ENCODE peak calls at places on chromosomes 4 and X, in ten cellular contexts. One of them, this sample, is unnamed.

GRCh38 chr4:25223770-25224375 is 10.0 kb upstream of the PI4K2B start:
- DNase-seq in cardiac fibroblast: peak; percentile 50
- DNase-seq in Caco-2: peak; percentile 70
- DNase-seq in K562: no peak
- DNase-seq in endothelial cell of umbilical vein: peak; percentile 21
- DNase-seq in upper lobe of right lung: no peak
- DNase-seq in AG04450: no peak
- DNase-seq in small intestine: no peak
- DNase-seq in A673: peak; percentile 18
- DNase-seq in cardiac muscle cell: peak; percentile 53
- DNase-seq in this sample: no peak

GRCh38 chr4:65046496-65047101 is 623.7 kb downstream of the EPHA5 start:
- DNase-seq in cardiac fibroblast: peak; percentile 14
- DNase-seq in Caco-2: no peak
- DNase-seq in K562: no peak
- DNase-seq in endothelial cell of umbilical vein: no peak
- DNase-seq in upper lobe of right lung: no peak
- DNase-seq in AG04450: no peak
- DNase-seq in small intestine: no peak
- DNase-seq in A673: peak; percentile 15
- DNase-seq in cardiac muscle cell: no peak
- DNase-seq in this sample: no peak

GRCh38 chr4:74548561-74548960 is 103.6 kb downstream of the AREG start:
- DNase-seq in cardiac fibroblast: peak; percentile 37
- DNase-seq in Caco-2: no peak
- DNase-seq in K562: no peak
- DNase-seq in endothelial cell of umbilical vein: peak; percentile 54
- DNase-seq in upper lobe of right lung: no peak
- DNase-seq in AG04450: no peak
- DNase-seq in small intestine: no peak
- DNase-seq in A673: no peak
- DNase-seq in cardiac muscle cell: no peak
- DNase-seq in this sample: no peak

GRCh38 chrX:18733273-18733672 is 25.8 kb downstream of the PPEF1 start:
- DNase-seq in cardiac fibroblast: no peak
- DNase-seq in Caco-2: no peak
- DNase-seq in K562: no peak
- DNase-seq in endothelial cell of umbilical vein: no peak
- DNase-seq in upper lobe of right lung: no peak
- DNase-seq in AG04450: no peak
- DNase-seq in small intestine: no peak
- DNase-seq in A673: no peak
- DNase-seq in cardiac muscle cell: no peak
- DNase-seq in this sample: no peak

GRCh38 chr4:116512552-116512951 is 572.8 kb downstream of the TRAM1L1 start:
- DNase-seq in cardiac fibroblast: no peak
- DNase-seq in Caco-2: no peak
- DNase-seq in K562: no peak
- DNase-seq in endothelial cell of umbilical vein: no peak
- DNase-seq in upper lobe of right lung: no peak
- DNase-seq in AG04450: no peak
- DNase-seq in small intestine: no peak
- DNase-seq in A673: no peak
- DNase-seq in cardiac muscle cell: no peak
- DNase-seq in this sample: no peak

GRCh38 chrX:12997898-12998687 is 23.2 kb downstream of the TMSB4X start:
- DNase-seq in cardiac fibroblast: no peak
- DNase-seq in Caco-2: no peak
- DNase-seq in K562: no peak
- DNase-seq in endothelial cell of umbilical vein: peak; percentile 32
- DNase-seq in upper lobe of right lung: no peak
- DNase-seq in AG04450: no peak
- DNase-seq in small intestine: peak; percentile 53
- DNase-seq in A673: no peak
- DNase-seq in cardiac muscle cell: no peak
- DNase-seq in this sample: no peak

GRCh38 chrX:107723501-107723900 is 52.1 kb downstream of the TSC22D3 start:
- DNase-seq in cardiac fibroblast: no peak
- DNase-seq in Caco-2: no peak
- DNase-seq in K562: no peak
- DNase-seq in endothelial cell of umbilical vein: no peak
- DNase-seq in upper lobe of right lung: no peak
- DNase-seq in AG04450: no peak
- DNase-seq in small intestine: no peak
- DNase-seq in A673: no peak
- DNase-seq in cardiac muscle cell: no peak
- DNase-seq in this sample: peak; percentile 37

GRCh38 chr4:84719115-84719514 is 136.2 kb downstream of the CDS1 start:
- DNase-seq in cardiac fibroblast: peak; percentile 71
- DNase-seq in Caco-2: no peak
- DNase-seq in K562: no peak
- DNase-seq in endothelial cell of umbilical vein: no peak
- DNase-seq in upper lobe of right lung: no peak
- DNase-seq in AG04450: no peak
- DNase-seq in small intestine: no peak
- DNase-seq in A673: no peak
- DNase-seq in cardiac muscle cell: peak; percentile 64
- DNase-seq in this sample: no peak

GRCh38 chr4:104901438-104901837 is 245.2 kb upstream of the TET2 start:
- DNase-seq in cardiac fibroblast: no peak
- DNase-seq in Caco-2: no peak
- DNase-seq in K562: no peak
- DNase-seq in endothelial cell of umbilical vein: no peak
- DNase-seq in upper lobe of right lung: no peak
- DNase-seq in AG04450: no peak
- DNase-seq in small intestine: no peak
- DNase-seq in A673: no peak
- DNase-seq in cardiac muscle cell: peak; percentile 32
- DNase-seq in this sample: no peak

GRCh38 chrX:34559325-34559724 is 97.8 kb downstream of the TMEM47 start:
- DNase-seq in cardiac fibroblast: peak; percentile 43
- DNase-seq in Caco-2: no peak
- DNase-seq in K562: no peak
- DNase-seq in endothelial cell of umbilical vein: peak; percentile 40
- DNase-seq in upper lobe of right lung: no peak
- DNase-seq in AG04450: no peak
- DNase-seq in small intestine: no peak
- DNase-seq in A673: peak; percentile 60
- DNase-seq in cardiac muscle cell: peak; percentile 4
- DNase-seq in this sample: no peak

GRCh38 chr4:72418458-72418857 is 150.6 kb downstream of the ADAMTS3 start:
- DNase-seq in cardiac fibroblast: peak; percentile 65
- DNase-seq in Caco-2: no peak
- DNase-seq in K562: no peak
- DNase-seq in endothelial cell of umbilical vein: peak; percentile 89
- DNase-seq in upper lobe of right lung: no peak
- DNase-seq in AG04450: peak; percentile 7
- DNase-seq in small intestine: no peak
- DNase-seq in A673: peak; percentile 86
- DNase-seq in cardiac muscle cell: peak; percentile 86
- DNase-seq in this sample: no peak

GRCh38 chr4:65668201-65669007 is 1.9 kb downstream of the EPHA5 start:
- DNase-seq in cardiac fibroblast: peak; percentile 32
- DNase-seq in Caco-2: no peak
- DNase-seq in K562: no peak
- DNase-seq in endothelial cell of umbilical vein: no peak
- DNase-seq in upper lobe of right lung: peak; percentile 50
- DNase-seq in AG04450: no peak
- DNase-seq in small intestine: no peak
- DNase-seq in A673: peak; percentile 44
- DNase-seq in cardiac muscle cell: no peak
- DNase-seq in this sample: peak; percentile 62

GRCh38 chr4:44493924-44494323 is 45.3 kb upstream of the KCTD8 start:
- DNase-seq in cardiac fibroblast: peak; percentile 50
- DNase-seq in Caco-2: peak; percentile 22
- DNase-seq in K562: peak; percentile 13
- DNase-seq in endothelial cell of umbilical vein: peak; percentile 9
- DNase-seq in upper lobe of right lung: no peak
- DNase-seq in AG04450: no peak
- DNase-seq in small intestine: no peak
- DNase-seq in A673: peak; percentile 19
- DNase-seq in cardiac muscle cell: peak; percentile 6
- DNase-seq in this sample: no peak

DNA sequence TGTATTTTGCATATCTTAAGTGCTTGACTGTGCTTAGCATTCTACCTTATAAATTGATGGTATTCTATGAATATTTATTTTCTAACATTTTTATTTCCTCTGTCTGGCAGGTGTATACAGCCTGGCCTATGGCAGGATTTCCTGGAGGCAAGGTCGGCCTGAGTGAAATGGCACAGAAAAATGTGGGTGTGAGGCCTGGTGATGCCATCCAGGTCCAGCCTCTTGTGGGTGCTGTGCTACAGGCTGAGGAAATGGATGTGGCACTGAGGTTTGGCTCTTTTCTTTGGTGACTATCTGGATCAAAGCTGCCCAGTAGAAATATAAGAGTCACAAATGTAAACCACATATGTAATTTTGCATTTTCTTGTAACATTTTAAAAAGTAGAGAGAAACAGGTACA is 6.5 kb upstream of the NUDT6 start:
- DNase-seq in cardiac fibroblast: no peak
- DNase-seq in Caco-2: no peak
- DNase-seq in K562: no peak
- DNase-seq in endothelial cell of umbilical vein: no peak
- DNase-seq in upper lobe of right lung: no peak
- DNase-seq in AG04450: no peak
- DNase-seq in small intestine: no peak
- DNase-seq in A673: no peak
- DNase-seq in cardiac muscle cell: no peak
- DNase-seq in this sample: no peak
- H3K4me3 ChIP-seq in cardiac fibroblast: no peak overlapping the region
- H3K4me3 ChIP-seq in Caco-2: no peak overlapping the region
- H3K4me3 ChIP-seq in K562: no peak overlapping the region
- H3K4me3 ChIP-seq in endothelial cell of umbilical vein: no peak overlapping the region
- H3K4me3 ChIP-seq in upper lobe of right lung: no peak overlapping the region
- H3K4me3 ChIP-seq in AG04450: no peak overlapping the region
- H3K4me3 ChIP-seq in small intestine: no peak overlapping the region
- H3K4me3 ChIP-seq in A673: no peak overlapping the region
- H3K4me3 ChIP-seq in cardiac muscle cell: no peak overlapping the region
- H3K4me3 ChIP-seq in this sample: no peak overlapping the region

GRCh38 chrX:32448320-32448719 is 763.0 kb downstream of the DMD start:
- DNase-seq in cardiac fibroblast: peak; percentile 15
- DNase-seq in Caco-2: no peak
- DNase-seq in K562: no peak
- DNase-seq in endothelial cell of umbilical vein: no peak
- DNase-seq in upper lobe of right lung: no peak
- DNase-seq in AG04450: no peak
- DNase-seq in small intestine: peak; percentile 16
- DNase-seq in A673: no peak
- DNase-seq in cardiac muscle cell: peak; percentile 0
- DNase-seq in this sample: no peak

GRCh38 chrX:32448945-32449344 is 762.4 kb downstream of the DMD start:
- DNase-seq in cardiac fibroblast: no peak
- DNase-seq in Caco-2: no peak
- DNase-seq in K562: no peak
- DNase-seq in endothelial cell of umbilical vein: no peak
- DNase-seq in upper lobe of right lung: no peak
- DNase-seq in AG04450: no peak
- DNase-seq in small intestine: no peak
- DNase-seq in A673: no peak
- DNase-seq in cardiac muscle cell: no peak
- DNase-seq in this sample: no peak

GRCh38 chrX:32447640-32448039 is 763.7 kb downstream of the DMD start:
- DNase-seq in cardiac fibroblast: no peak
- DNase-seq in Caco-2: no peak
- DNase-seq in K562: no peak
- DNase-seq in endothelial cell of umbilical vein: no peak
- DNase-seq in upper lobe of right lung: no peak
- DNase-seq in AG04450: no peak
- DNase-seq in small intestine: no peak
- DNase-seq in A673: no peak
- DNase-seq in cardiac muscle cell: no peak
- DNase-seq in this sample: no peak

DNA sequence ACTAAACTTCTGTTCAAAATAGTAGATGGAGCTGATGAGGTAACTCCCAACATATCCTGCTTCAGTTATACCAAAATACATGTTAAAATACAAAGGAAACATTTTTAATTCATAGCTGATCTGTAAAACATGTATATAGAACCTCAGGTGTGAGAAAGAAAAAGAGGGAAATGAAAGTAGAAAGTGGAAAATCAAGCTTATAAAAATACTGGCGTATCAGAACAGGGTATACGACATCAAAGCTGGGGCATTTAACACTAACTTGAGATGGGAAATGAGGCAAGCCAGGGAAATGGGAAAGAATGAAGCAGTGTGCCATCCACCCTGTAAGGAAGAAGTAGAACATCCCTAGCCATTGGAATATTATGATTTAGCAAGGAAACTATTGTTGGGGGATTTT is 767.5 kb downstream of the DMD start:
- DNase-seq in cardiac fibroblast: no peak
- DNase-seq in Caco-2: no peak
- DNase-seq in K562: no peak
- DNase-seq in endothelial cell of umbilical vein: no peak
- DNase-seq in upper lobe of right lung: no peak
- DNase-seq in AG04450: no peak
- DNase-seq in small intestine: no peak
- DNase-seq in A673: no peak
- DNase-seq in cardiac muscle cell: no peak
- DNase-seq in this sample: no peak
- H3K4me3 ChIP-seq in cardiac fibroblast: no peak overlapping the region
- H3K4me3 ChIP-seq in Caco-2: no peak overlapping the region
- H3K4me3 ChIP-seq in K562: no peak overlapping the region
- H3K4me3 ChIP-seq in endothelial cell of umbilical vein: no peak overlapping the region
- H3K4me3 ChIP-seq in upper lobe of right lung: no peak overlapping the region
- H3K4me3 ChIP-seq in AG04450: no peak overlapping the region
- H3K4me3 ChIP-seq in small intestine: no peak overlapping the region
- H3K4me3 ChIP-seq in A673: no peak overlapping the region
- H3K4me3 ChIP-seq in cardiac muscle cell: no peak overlapping the region
- H3K4me3 ChIP-seq in this sample: no peak overlapping the region

DNA sequence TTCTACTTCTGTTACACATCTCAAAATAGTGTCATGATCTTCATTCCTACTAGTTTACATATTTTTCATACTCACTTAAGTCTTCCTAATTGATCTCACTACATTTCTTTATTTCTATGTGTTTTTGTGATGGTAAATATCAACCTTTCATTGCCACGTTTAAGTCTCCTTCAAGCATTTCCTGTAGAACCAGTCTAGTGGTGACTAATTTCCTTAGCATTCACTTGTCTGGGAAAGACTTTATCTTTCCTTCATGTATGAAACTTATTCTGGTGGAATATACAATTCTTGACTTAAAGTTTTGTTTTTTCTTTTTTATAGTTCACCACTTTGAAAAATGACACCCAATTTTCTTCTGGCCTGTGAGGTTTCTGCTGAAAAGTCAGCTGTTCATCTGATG is 181.4 kb upstream of the NEIL3 start:
- DNase-seq in cardiac fibroblast: peak; percentile 84
- DNase-seq in Caco-2: no peak
- DNase-seq in K562: no peak
- DNase-seq in endothelial cell of umbilical vein: peak; percentile 77
- DNase-seq in upper lobe of right lung: no peak
- DNase-seq in AG04450: no peak
- DNase-seq in small intestine: no peak
- DNase-seq in A673: peak; percentile 4
- DNase-seq in cardiac muscle cell: peak; percentile 57
- DNase-seq in this sample: no peak
- H3K4me3 ChIP-seq in cardiac fibroblast: no peak overlapping the region
- H3K4me3 ChIP-seq in Caco-2: no peak overlapping the region
- H3K4me3 ChIP-seq in K562: no peak overlapping the region
- H3K4me3 ChIP-seq in endothelial cell of umbilical vein: no peak overlapping the region
- H3K4me3 ChIP-seq in upper lobe of right lung: no peak overlapping the region
- H3K4me3 ChIP-seq in AG04450: no peak overlapping the region
- H3K4me3 ChIP-seq in small intestine: no peak overlapping the region
- H3K4me3 ChIP-seq in A673: no peak overlapping the region
- H3K4me3 ChIP-seq in cardiac muscle cell: no peak overlapping the region
- H3K4me3 ChIP-seq in this sample: no peak overlapping the region

GRCh38 chr4:184167576-184167975 is 50.1 kb downstream of the ENPP6 start:
- DNase-seq in cardiac fibroblast: no peak
- DNase-seq in Caco-2: no peak
- DNase-seq in K562: no peak
- DNase-seq in endothelial cell of umbilical vein: no peak
- DNase-seq in upper lobe of right lung: no peak
- DNase-seq in AG04450: no peak
- DNase-seq in small intestine: peak; percentile 6
- DNase-seq in A673: no peak
- DNase-seq in cardiac muscle cell: no peak
- DNase-seq in this sample: no peak
- H3K4me3 ChIP-seq in cardiac fibroblast: no peak overlapping the region
- H3K4me3 ChIP-seq in Caco-2: no peak overlapping the region
- H3K4me3 ChIP-seq in K562: no peak overlapping the region
- H3K4me3 ChIP-seq in endothelial cell of umbilical vein: no peak overlapping the region
- H3K4me3 ChIP-seq in upper lobe of right lung: no peak overlapping the region
- H3K4me3 ChIP-seq in AG04450: no peak overlapping the region
- H3K4me3 ChIP-seq in small intestine: no peak overlapping the region
- H3K4me3 ChIP-seq in A673: no peak overlapping the region
- H3K4me3 ChIP-seq in cardiac muscle cell: no peak overlapping the region
- H3K4me3 ChIP-seq in this sample: no peak overlapping the region

This sample was measured in spleen.